ENCODE peak calls at places on chromosomes 13 and 19, in seven cellular contexts. P is RWPE2, X is neural progenitor cell, F is IMR-90, B is H9, T is cardiac muscle cell, I is tibial nerve. U is an unnamed sample. For H3K27me3, the result is how much of the 10 kb centered on the place peaks cover.

GRCh38 chr13:90701264-90701663 is 646.2 kb upstream of the MIR17HG start:
- DNase-seq in P (no peak), X (no peak), F (no peak), B (no peak), T (no peak), I (no peak), U (no peak)

GRCh38 chr19:3480383-3481091 is at the start of gene SMIM24:
- DNase-seq in P (no peak), X (no peak), F (no peak), B (no peak), T (no peak), I (no peak), U (no peak)

GRCh38 chr19:15928321-15928720 is 6.0 kb downstream of the CYP4F11 start:
- DNase-seq in P (no peak), X (no peak), F (no peak), B (no peak), T (no peak), I (no peak), U (no peak)

GRCh38 chr19:49515767-49516166 is 3.3 kb downstream of the FCGRT start:
- DNase-seq in P (no peak), X (no peak), F (no peak), B (no peak), T (no peak), I (no peak), U (no peak)

GRCh38 chr19:53328967-53329366 is 4.6 kb upstream of the ZNF845 start:
- DNase-seq in P (no peak), X (no peak), F (peak), B (peak), T (no peak), I (no peak), U (peak)

GRCh38 chr13:19606152-19606551 is 27.3 kb upstream of the MPHOSPH8 start:
- DNase-seq in P (no peak), X (no peak), F (peak), B (no peak), T (no peak), I (no peak), U (no peak)

GRCh38 chr13:105035092-105035491 is 1500.4 kb downstream of the EFNB2 start:
- DNase-seq in P (no peak), X (no peak), F (no peak), B (no peak), T (no peak), I (no peak), U (no peak)

GRCh38 chr13:112748947-112749346 is 59.1 kb downstream of the ATP11A start:
- DNase-seq in P (no peak), X (no peak), F (no peak), B (no peak), T (no peak), I (peak), U (peak)

GRCh38 chr19:18280247-18281081 is 958 bp downstream of the JUND start:
- DNase-seq in P (no peak), X (peak), F (peak), B (peak), T (peak), I (peak), U (peak)

GRCh38 chr13:29513002-29513980 is 82.2 kb downstream of the SLC7A1 start:
- DNase-seq in P (no peak), X (no peak), F (peak), B (no peak), T (no peak), I (no peak), U (no peak)

GRCh38 chr13:67740871-67741475 is 510.8 kb upstream of the PCDH9 start:
- DNase-seq in P (no peak), X (no peak), F (no peak), B (no peak), T (no peak), I (no peak), U (no peak)

GRCh38 chr19:41175825-41176734 is 16.9 kb upstream of the CYP2S1 start:
- DNase-seq in P (peak), X (peak), F (peak), B (peak), T (peak), I (peak), U (no peak)

GRCh38 chr13:22561581-22561980 is 619.2 kb upstream of the SGCG start:
- DNase-seq in P (no peak), X (no peak), F (no peak), B (no peak), T (no peak), I (no peak), U (no peak)

GRCh38 chr19:1825909-1826556 is 14.0 kb upstream of the ATP8B3 start:
- DNase-seq in P (no peak), X (peak), F (peak), B (peak), T (peak), I (peak), U (peak)

GRCh38 chr19:8585894-8586750 is 8.9 kb upstream of the MYO1F start:
- DNase-seq in P (no peak), X (peak), F (no peak), B (peak), T (peak), I (no peak), U (no peak)

GRCh38 chr13:43085545-43085944 is 62.2 kb downstream of the DNAJC15 start:
- DNase-seq in P (no peak), X (no peak), F (peak), B (no peak), T (peak), I (no peak), U (no peak)

GRCh38 chr13:42363941-42364612 is 92.1 kb downstream of the AKAP11 start:
- DNase-seq in P (no peak), X (no peak), F (peak), B (peak), T (no peak), I (no peak), U (no peak)

GRCh38 chr13:26502826-26503225 is 54.7 kb upstream of the WASF3 start:
- DNase-seq in P (no peak), X (peak), F (peak), B (peak), T (no peak), I (peak), U (peak)

GRCh38 chr13:30735025-30735967 is at the start of gene ALOX5AP:
- DNase-seq in P (no peak), X (no peak), F (no peak), B (no peak), T (no peak), I (no peak), U (no peak)

GRCh38 chr19:35264281-35265125 is 4.3 kb upstream of the USF2 start:
- DNase-seq in P (peak), X (no peak), F (no peak), B (peak), T (no peak), I (no peak), U (peak)

GRCh38 chr13:65936249-65936648 is 1293.9 kb downstream of the PCDH9 start:
- DNase-seq in P (no peak), X (no peak), F (no peak), B (no peak), T (no peak), I (no peak), U (no peak)

GRCh38 chr13:21741396-21741795 is 70.5 kb downstream of the FGF9 start:
- DNase-seq in P (no peak), X (no peak), F (no peak), B (no peak), T (no peak), I (no peak), U (no peak)

GRCh38 chr19:21698215-21698614 is 69.2 kb downstream of the ZNF100 start:
- DNase-seq in P (no peak), X (peak), F (peak), B (no peak), T (peak), I (peak), U (no peak)

GRCh38 chr13:24097064-24097463 is 63.5 kb upstream of the SPATA13 start:
- DNase-seq in P (no peak), X (no peak), F (peak), B (no peak), T (no peak), I (no peak), U (no peak)

GRCh38 chr13:42654760-42655159 is 80.8 kb downstream of the TNFSF11 start:
- DNase-seq in P (no peak), X (no peak), F (no peak), B (no peak), T (no peak), I (no peak), U (no peak)

GRCh38 chr19:30227071-30227621 is 145.0 kb upstream of the ZNF536 start:
- DNase-seq in P (no peak), X (peak), F (no peak), B (no peak), T (no peak), I (no peak), U (no peak)

GRCh38 chr13:99894105-99894504 is 77.5 kb downstream of the ZIC5 start:
- DNase-seq in P (no peak), X (no peak), F (no peak), B (no peak), T (no peak), I (no peak), U (no peak)

GRCh38 chr19:38473201-38473600 is 39.7 kb downstream of the RYR1 start:
- DNase-seq in P (no peak), X (no peak), F (no peak), B (no peak), T (no peak), I (no peak), U (no peak)

GRCh38 chr13:94199135-94199534 is 280.3 kb downstream of the DCT start:
- DNase-seq in P (no peak), X (no peak), F (no peak), B (no peak), T (no peak), I (no peak), U (no peak)

GRCh38 chr13:32811297-32811800 is 204.9 kb upstream of the KL start:
- DNase-seq in P (no peak), X (peak), F (no peak), B (no peak), T (no peak), I (no peak), U (no peak)

GRCh38 chr13:38685974-38686571 is 804 bp upstream of the FREM2 start:
- DNase-seq in P (no peak), X (peak), F (no peak), B (peak), T (peak), I (no peak), U (no peak)

GRCh38 chr13:98476538-98476966 is 100.4 kb downstream of the STK24 start:
- DNase-seq in P (peak), X (no peak), F (peak), B (peak), T (no peak), I (no peak), U (no peak)

GRCh38 chr13:75485286-75486062 is 3.5 kb upstream of the TBC1D4 start:
- DNase-seq in P (no peak), X (no peak), F (peak), B (no peak), T (no peak), I (no peak), U (no peak)

GRCh38 chr19:53183146-53183545 is 10.0 kb downstream of the ZNF665 start:
- DNase-seq in P (no peak), X (no peak), F (peak), B (no peak), T (no peak), I (no peak), U (no peak)

DNA sequence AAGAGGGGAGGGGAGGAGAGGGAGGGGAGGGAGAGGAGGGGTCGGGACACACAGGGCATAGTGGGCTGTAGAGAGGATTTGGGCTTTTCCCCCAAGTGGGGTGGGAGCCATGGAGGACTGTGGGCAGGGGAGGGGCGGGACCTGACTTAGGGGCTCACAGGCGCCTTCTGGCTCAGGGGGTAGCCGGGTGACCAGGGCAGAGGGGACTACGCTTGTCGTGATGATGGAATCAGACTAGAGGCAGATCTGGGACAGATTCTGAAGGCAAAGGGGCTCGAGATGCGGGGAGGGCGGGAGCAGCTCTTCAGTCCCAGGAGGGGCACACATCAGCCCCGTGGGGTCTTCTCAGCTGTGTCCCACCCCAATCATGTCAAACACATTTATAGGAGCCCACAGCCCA is 13.5 kb downstream of the NDUFA11 start:
- DNase-seq in P (no peak), X (no peak), F (no peak), B (no peak), T (no peak), I (no peak), U (no peak)
- TF ChIP-seq CTCF in P (no peak), X (no peak), F (no peak), B (no peak), T (no peak), I (no peak), U (no peak)

GRCh38 chr13:111482806-111483620 is 162.6 kb downstream of the TEX29 start:
- DNase-seq in P (peak), X (no peak), F (no peak), B (no peak), T (no peak), I (no peak), U (no peak)

GRCh38 chr13:111484959-111485358 is 164.5 kb downstream of the TEX29 start:
- DNase-seq in P (no peak), X (no peak), F (no peak), B (no peak), T (no peak), I (no peak), U (no peak)

GRCh38 chr13:111484129-111484925 is 163.9 kb downstream of the TEX29 start:
- DNase-seq in P (peak), X (peak), F (no peak), B (no peak), T (no peak), I (no peak), U (no peak)

GRCh38 chr13:111482126-111482525 is 161.7 kb downstream of the TEX29 start:
- DNase-seq in P (peak), X (no peak), F (no peak), B (no peak), T (no peak), I (no peak), U (no peak)

DNA sequence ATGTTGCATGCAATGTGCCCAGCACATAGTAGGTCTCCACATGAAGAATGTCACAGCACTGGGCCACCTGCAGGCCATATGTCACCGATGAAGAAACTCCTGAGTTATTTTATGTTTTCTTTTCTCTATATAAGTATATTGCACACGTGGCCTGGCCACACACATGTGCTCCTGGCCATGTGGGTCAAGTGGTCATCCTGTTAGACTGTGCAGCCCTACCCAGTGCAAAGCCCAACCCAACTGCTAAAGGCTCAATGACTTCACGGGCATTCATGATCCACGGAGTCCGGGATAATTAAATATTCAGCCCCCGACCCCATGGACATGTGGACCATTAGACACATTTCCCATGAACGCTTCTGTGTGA is 163.2 kb downstream of the TEX29 start:
- DNase-seq in P (no peak), X (no peak), F (no peak), B (no peak), T (no peak), I (no peak), U (no peak)
- H3K27me3 ChIP-seq in P (under half), X (under half), F (under half), B (under half), T (under half), I (under half), U (under half)

GRCh38 chr19:36373638-36374156 is 5.3 kb downstream of the ZFP14 start:
- DNase-seq in P (no peak), X (no peak), F (no peak), B (no peak), T (no peak), I (no peak), U (no peak)

GRCh38 chr19:36377541-36378178 is 1.3 kb downstream of the ZFP14 start:
- DNase-seq in P (no peak), X (no peak), F (no peak), B (no peak), T (no peak), I (no peak), U (no peak)

GRCh38 chr19:36379510-36379819 is 464 bp upstream of the ZFP14 start:
- DNase-seq in P (no peak), X (no peak), F (no peak), B (no peak), T (no peak), I (no peak), U (no peak)

GRCh38 chr19:36378625-36379509 is at the start of gene ZFP14:
- DNase-seq in P (peak), X (peak), F (peak), B (peak), T (peak), I (peak), U (peak)
- TF ChIP-seq CTCF in P (peak), X (no peak), F (peak), B (peak), T (peak), I (no peak), U (peak)

DNA sequence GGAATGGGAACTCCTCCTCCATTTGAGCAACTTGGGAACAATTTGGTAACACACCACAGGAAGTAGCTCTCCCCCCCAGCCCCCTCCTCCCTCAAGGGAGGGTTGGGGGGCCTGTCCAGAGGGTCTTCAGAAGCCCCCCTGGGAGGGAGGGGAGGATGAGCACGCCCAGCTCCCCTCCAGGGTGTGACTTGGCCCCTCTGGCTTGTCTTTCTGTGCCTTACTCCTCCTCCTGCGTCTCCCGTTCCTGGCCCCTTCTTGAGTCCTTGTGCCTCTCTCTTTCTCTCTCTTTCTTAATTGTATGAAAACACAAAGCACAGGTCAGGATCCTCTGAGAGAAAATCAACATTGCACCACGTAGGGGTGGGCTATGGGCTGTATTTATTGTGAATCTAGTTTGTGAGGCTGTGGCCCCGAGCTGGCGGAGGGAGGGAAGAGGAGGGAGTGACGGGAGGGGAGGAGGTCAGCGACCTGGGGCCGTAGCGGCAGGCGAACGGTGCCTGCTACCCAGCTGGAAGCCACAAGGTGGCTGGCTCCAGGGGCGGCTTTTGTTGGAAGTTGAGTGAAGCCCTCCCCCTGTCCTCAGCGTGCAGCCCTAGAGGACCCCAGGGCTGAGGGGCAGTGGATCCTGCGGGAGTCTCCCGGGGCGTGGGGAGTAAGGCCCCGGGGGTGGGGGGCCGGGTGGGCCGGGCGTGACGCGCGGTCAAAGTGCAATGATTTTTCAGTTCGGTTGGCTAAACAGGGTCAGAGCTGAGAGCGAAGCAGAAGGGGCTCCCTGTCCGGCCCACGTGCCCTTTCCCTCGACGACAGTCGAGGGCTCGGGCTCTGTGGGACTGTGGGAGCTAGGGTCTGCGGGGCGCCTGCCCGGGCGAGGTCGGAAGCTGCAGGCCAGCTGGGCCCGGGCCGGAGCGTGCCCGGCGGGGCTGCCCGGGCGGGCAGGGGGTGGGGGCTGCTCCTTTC is 6.4 kb downstream of the LYL1 start:
- DNase-seq in P (peak), X (peak), F (no peak), B (peak), T (peak), I (no peak), U (no peak)
- H3K27me3 ChIP-seq in P (under half), X (half or more), F (under half), B (under half), T (half or more), I (under half), U (under half)

GRCh38 chr19:47157455-47158321 is 27.1 kb downstream of the SAE1 start:
- DNase-seq in P (no peak), X (peak), F (peak), B (peak), T (peak), I (peak), U (no peak)
- TF ChIP-seq CTCF in P (no peak), X (no peak), F (no peak), B (peak), T (peak), I (no peak), U (no peak)

DNA sequence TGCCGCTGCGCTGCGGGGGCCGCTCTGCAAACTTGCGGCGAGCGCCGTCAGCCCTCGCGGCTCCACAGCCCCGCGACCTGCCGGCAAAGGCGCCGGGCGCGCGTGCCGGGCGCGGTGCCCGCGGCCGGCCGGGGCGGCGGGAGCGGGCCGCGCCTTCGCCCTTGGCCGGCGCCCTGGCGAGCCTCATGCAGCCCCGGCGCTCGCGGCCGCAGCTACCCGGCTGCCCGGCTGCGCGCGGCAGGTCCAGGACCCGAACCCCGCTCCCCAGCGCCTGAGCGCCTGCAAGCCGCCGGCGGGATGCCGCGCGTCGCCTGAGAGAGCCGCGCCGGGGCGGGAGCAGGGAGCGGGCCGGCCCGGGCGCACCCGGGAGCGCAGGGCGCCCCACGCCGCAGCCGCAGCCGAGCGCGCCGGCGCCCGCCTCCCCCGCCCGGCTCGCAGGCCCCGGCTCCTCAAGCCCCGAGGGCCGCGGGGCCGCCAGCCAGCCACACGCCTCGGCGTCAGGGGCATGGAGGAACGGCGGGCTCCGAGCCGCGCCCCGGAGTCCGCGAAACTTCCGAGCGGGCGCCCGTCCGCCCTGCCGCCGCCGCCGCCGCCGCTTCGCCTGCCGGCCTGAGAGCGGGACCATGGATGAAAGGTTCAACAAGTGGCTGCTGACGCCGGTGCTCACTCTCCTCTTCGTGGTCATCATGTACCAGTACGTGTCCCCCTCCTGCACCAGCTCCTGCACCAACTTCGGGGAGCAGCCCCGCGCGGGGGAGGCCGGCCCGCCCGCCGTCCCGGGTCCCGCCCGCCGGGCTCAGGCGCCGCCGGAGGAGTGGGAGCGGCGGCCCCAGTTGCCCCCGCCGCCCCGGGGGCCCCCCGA is 564 bp downstream of the HS6ST3 start:
- DNase-seq in P (no peak), X (peak), F (no peak), B (peak), T (peak), I (no peak), U (peak)
- H3K27me3 ChIP-seq in P (half or more), X (half or more), F (under half), B (under half), T (half or more), I (half or more), U (under half)